ENCODE peak calls at places on chromosome 21, in four cellular contexts. P is CD8-positive, alpha-beta T cell; S is A549; Y is transverse colon. W is an unnamed sample. For H3K4me1, the result is how much of the 10 kb centered on the place peaks cover.

GRCh38 chr21:28899744-28900143 is 92.9 kb downstream of the LTN1 start:
- DNase-seq in P (no peak), Y (no peak), S (no peak), W (no peak)

GRCh38 chr21:45299026-45299863 is 11.6 kb upstream of the POFUT2 start:
- DNase-seq in P (no peak), S (no peak), Y (no peak), W (no peak)

GRCh38 chr21:23307065-23307464 is 2300.2 kb downstream of the MRPL39 start:
- DNase-seq in P (no peak), Y (no peak), S (no peak), W (no peak)

GRCh38 chr21:45859041-45859761 is 122.4 kb upstream of the COL6A1 start:
- DNase-seq in Y (no peak), S (no peak), P (no peak), W (no peak)

GRCh38 chr21:45494135-45494850 is 47.9 kb downstream of the SLC19A1 start:
- DNase-seq in S (no peak), P (no peak), Y (no peak), W (no peak)

GRCh38 chr21:39055167-39055767 is 128.0 kb downstream of the PSMG1 start:
- DNase-seq in P (no peak), Y (no peak), S (no peak), W (no peak)

GRCh38 chr21:32143222-32143939 is 135.5 kb downstream of the MIS18A start:
- DNase-seq in Y (no peak), S (no peak), P (no peak), W (no peak)

GRCh38 chr21:42221581-42222345 is 2.8 kb downstream of the ABCG1 start:
- DNase-seq in P (no peak), Y (no peak), S (no peak), W (no peak)

GRCh38 chr21:31184462-31184861 is 146.2 kb upstream of the KRTAP19-8 start:
- DNase-seq in Y (no peak), S (no peak), P (peak), W (no peak)

GRCh38 chr21:27362249-27362648 is 395.4 kb upstream of the ADAMTS5 start:
- DNase-seq in S (no peak), P (no peak), Y (no peak), W (no peak)

GRCh38 chr21:45644041-45644906 is 749 bp downstream of the PCBP3 start:
- DNase-seq in P (no peak), Y (no peak), S (no peak), W (no peak)

GRCh38 chr21:39125752-39126485 is 57.3 kb downstream of the PSMG1 start:
- DNase-seq in P (no peak), Y (peak), S (no peak), W (peak)

GRCh38 chr21:43196789-43197188 is 28.0 kb downstream of the CRYAA start:
- DNase-seq in Y (peak), P (no peak), S (no peak), W (no peak)

GRCh38 chr21:41183575-41183974 is 15.6 kb downstream of the BACE2 start:
- DNase-seq in S (no peak), Y (no peak), P (no peak), W (no peak)

GRCh38 chr21:41768371-41769042 is 1.7 kb upstream of the RIPK4 start:
- DNase-seq in S (no peak), P (peak), Y (peak), W (no peak)

GRCh38 chr21:42850866-42851391 is 28.4 kb downstream of the WDR4 start:
- DNase-seq in Y (no peak), S (peak), P (peak), W (no peak)

GRCh38 chr21:31354604-31355443 is 10.8 kb upstream of the TIAM1 start:
- DNase-seq in S (peak), P (peak), Y (peak), W (no peak)

GRCh38 chr21:31084689-31085088 is 46.4 kb upstream of the KRTAP19-8 start:
- DNase-seq in S (no peak), Y (no peak), P (no peak), W (no peak)

GRCh38 chr21:44428281-44428942 is 26.9 kb upstream of the LRRC3 start:
- DNase-seq in P (peak), S (peak), Y (peak), W (no peak)

GRCh38 chr21:38956006-38956405 is 150.3 kb downstream of the ETS2 start:
- DNase-seq in Y (no peak), P (no peak), S (no peak), W (no peak)

GRCh38 chr21:45283611-45284455 is 3.9 kb downstream of the POFUT2 start:
- DNase-seq in P (no peak), Y (peak), S (no peak), W (no peak)

GRCh38 chr21:14737278-14737677 is 191.2 kb upstream of the SAMSN1 start:
- DNase-seq in P (no peak), Y (no peak), S (no peak), W (no peak)

GRCh38 chr21:46220275-46220810 is 8.2 kb downstream of the LSS start:
- DNase-seq in S (no peak), P (no peak), Y (no peak), W (no peak)

GRCh38 chr21:29656504-29657227 is 283.1 kb downstream of the GRIK1 start:
- DNase-seq in S (no peak), Y (no peak), P (no peak), W (no peak)

GRCh38 chr21:36075953-36076352 is 6.1 kb downstream of the CBR1 start:
- DNase-seq in Y (no peak), S (no peak), P (no peak), W (no peak)

GRCh38 chr21:45167796-45168222 is 93.4 kb downstream of the ADARB1 start:
- DNase-seq in S (no peak), P (no peak), Y (no peak), W (no peak)

GRCh38 chr21:45607021-45607921 is 36.3 kb upstream of the PCBP3 start:
- DNase-seq in S (no peak), P (peak), Y (no peak), W (no peak)

DNA sequence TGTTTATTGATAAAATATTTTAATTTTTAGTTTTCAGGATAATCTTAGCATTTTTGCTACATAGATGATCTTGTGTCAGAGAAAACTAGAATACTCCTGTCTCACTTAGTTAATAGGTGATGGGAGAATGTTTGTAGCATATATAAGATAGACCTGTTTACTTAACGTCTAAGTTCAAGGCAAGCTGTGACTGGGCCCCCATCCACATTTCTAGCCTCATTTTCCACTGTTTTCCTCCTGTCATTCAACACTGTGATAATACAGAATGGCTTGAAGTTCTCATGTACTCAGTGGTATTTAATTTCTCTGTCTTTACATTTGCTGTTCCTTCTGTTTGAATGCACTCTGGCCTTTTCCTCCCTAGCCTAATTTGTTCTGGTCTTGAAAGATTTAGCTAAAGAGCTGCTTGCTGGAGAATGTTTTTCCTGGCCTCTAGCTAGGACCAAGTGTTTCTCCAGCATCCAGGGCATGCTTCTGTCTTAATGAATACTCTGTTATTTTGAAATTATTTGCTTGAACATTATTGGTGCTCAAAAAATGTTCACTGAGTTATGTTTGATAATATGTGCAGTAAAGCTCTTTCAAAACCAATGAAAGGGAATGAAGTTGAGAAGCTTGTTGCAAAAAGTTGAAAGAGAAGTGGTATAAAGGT is 37.3 kb downstream of the USP25 start:
- DNase-seq in S (no peak), P (no peak), Y (no peak), W (no peak)
- H3K4me1 ChIP-seq in S (under half), P (under half), Y (under half), W (under half)

GRCh38 chr21:16583567-16583966 is 853.8 kb downstream of the USP25 start:
- DNase-seq in P (no peak), Y (no peak), S (no peak), W (no peak)
- H3K27ac ChIP-seq in P (no peak), Y (no peak), S (no peak), W (no peak)

GRCh38 chr21:35023396-35024070 is 25.6 kb downstream of the RUNX1 start:
- DNase-seq in S (no peak), P (no peak), Y (no peak), W (no peak)

GRCh38 chr21:35024475-35024874 is 24.6 kb downstream of the RUNX1 start:
- DNase-seq in S (no peak), Y (no peak), P (no peak), W (no peak)

GRCh38 chr21:35026153-35026499 is 23.0 kb downstream of the RUNX1 start:
- DNase-seq in Y (no peak), S (no peak), P (no peak), W (no peak)

GRCh38 chr21:35025206-35026152 is 23.6 kb downstream of the RUNX1 start:
- DNase-seq in S (no peak), Y (no peak), P (no peak), W (no peak)

DNA sequence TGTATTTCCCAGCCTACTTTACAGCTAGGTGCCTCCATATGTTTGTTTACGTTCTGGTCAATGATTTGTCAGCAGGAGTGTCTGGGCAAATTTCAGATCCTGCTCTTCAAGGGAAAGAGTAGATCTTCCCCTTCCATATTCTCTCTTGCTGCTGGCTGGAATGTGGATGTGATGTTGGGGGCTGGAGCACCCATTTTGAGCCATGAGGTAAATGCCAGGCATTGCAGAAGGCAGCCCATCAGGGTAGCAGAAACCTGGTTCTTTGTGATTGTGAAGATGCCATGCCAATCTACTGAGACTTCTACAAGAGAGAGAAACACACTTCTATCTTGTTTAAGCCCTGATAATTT is 25.1 kb downstream of the RUNX1 start:
- DNase-seq in S (no peak), Y (no peak), P (no peak), W (no peak)
- H3K4me1 ChIP-seq in S (under half), Y (half or more), P (half or more), W (under half)

DNA sequence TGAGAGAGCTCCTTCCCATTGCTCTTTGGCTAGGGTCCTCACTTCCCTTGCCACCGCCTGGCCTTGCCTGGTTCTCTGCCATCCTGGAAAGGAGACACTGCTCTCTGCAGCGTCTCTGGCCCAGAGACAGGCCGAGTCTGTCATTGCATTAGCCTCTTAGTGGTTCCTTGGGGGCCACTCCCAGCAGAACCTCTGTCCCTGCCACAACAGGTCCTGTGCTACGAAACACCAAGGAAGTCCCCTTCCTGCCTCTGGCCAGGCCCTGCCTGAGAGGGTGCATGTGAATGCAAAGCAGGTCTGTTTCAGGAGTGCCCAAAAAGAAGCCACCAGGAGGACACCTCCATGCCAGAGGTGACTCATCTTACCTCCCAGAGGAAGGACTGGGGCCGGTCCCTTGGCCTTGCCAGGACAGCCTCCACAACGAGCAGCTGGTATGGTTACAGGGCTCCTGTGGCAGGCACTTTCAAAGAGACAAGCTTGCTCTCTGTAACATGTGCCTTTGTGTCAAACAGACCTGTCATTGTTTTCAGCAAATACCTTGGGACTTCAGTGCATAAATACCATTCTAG is 59.6 kb downstream of the VPS26C start:
- DNase-seq in P (no peak), Y (peak), S (no peak), W (no peak)
- H3K27ac ChIP-seq in P (no peak), Y (no peak), S (no peak), W (no peak)

DNA sequence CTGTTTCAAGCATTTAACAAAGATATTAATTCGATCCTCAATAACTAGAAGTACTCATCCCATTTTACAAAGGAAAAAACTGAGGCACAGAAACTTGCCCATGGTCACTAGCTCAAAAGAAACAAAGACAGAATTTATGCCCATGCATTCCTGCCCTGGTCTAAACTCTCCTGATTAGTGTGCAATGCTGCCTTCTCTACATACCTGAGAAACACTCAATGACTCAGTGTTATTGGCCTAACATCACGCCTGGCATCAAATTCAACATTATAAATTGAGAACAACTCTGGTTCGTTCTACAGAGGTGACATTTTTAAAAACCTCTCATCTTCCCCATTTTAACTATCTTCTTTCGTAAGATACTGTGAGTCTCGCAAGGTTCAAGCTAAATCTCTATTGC is 5.2 kb downstream of the APP start:
- DNase-seq in P (no peak), S (no peak), Y (no peak), W (no peak)
- H3K4me1 ChIP-seq in P (under half), S (half or more), Y (half or more), W (under half)